ENCODE peak calls at places on chromosomes 7 and 10, in six cellular contexts. L, G, B, J, Q and R are unnamed samples.

GRCh38 chr10:133308431-133309110 is at the start of the genes TUBGCP2 and ZNF511:
- DNase-seq in B (peak; percentile 86), J (peak; percentile 88), G (no peak), Q (peak; percentile 82), L (peak; percentile 88), R (peak; percentile 95)

GRCh38 chr10:28179490-28180099 is 123.3 kb downstream of the MPP7 start:
- DNase-seq in B (peak; percentile 71), Q (peak; percentile 57), J (no peak), G (no peak), L (no peak), R (no peak)

GRCh38 chr10:3054183-3054815 is 13.0 kb upstream of the PFKP start:
- DNase-seq in Q (no peak), L (no peak), B (no peak), J (no peak), G (no peak), R (no peak)

GRCh38 chr7:115191506-115191905 is 269.6 kb downstream of the MDFIC start:
- DNase-seq in J (no peak), L (no peak), G (no peak), B (no peak), Q (no peak), R (no peak)

GRCh38 chr10:74238031-74238431 is 87.0 kb downstream of the ADK start:
- DNase-seq in Q (peak; percentile 91), L (peak; percentile 34), B (peak; percentile 82), G (no peak), J (no peak), R (peak; percentile 62)

GRCh38 chr10:84214612-84215235 is 10.6 kb downstream of the LRIT2 start:
- DNase-seq in B (no peak), L (no peak), G (no peak), J (peak; percentile 20), Q (no peak), R (no peak)

GRCh38 chr7:149809215-149809614 is 29.0 kb upstream of the ZNF862 start:
- DNase-seq in Q (no peak), B (no peak), J (no peak), L (peak; percentile 49), G (no peak), R (no peak)

GRCh38 chr10:22230331-22230833 is 12.6 kb upstream of the EBLN1 start:
- DNase-seq in B (peak; percentile 75), L (no peak), Q (peak; percentile 67), J (peak; percentile 31), G (no peak), R (no peak)

GRCh38 chr7:50696810-50697582 is 85.7 kb downstream of the GRB10 start:
- DNase-seq in L (no peak), Q (no peak), B (peak; percentile 29), G (no peak), J (no peak), R (no peak)

GRCh38 chr7:140144821-140145220 is 32.0 kb downstream of the KDM7A start:
- DNase-seq in G (no peak), J (no peak), L (no peak), B (no peak), Q (no peak), R (no peak)

GRCh38 chr10:3420527-3421469 is 248.2 kb upstream of the PITRM1 start:
- DNase-seq in B (no peak), L (no peak), Q (no peak), G (no peak), J (no peak), R (no peak)

GRCh38 chr10:110209926-110210662 is 2.7 kb downstream of the MXI1 start:
- DNase-seq in L (peak; percentile 64), Q (peak; percentile 29), B (peak; percentile 46), G (no peak), J (no peak), R (peak; percentile 75)

GRCh38 chr7:140638311-140638791 is 2.3 kb downstream of the DENND2A start:
- DNase-seq in Q (peak; percentile 54), J (no peak), G (no peak), B (no peak), L (no peak), R (no peak)

GRCh38 chr7:30140456-30140855 is 5.7 kb downstream of the MTURN start:
- DNase-seq in G (no peak), Q (no peak), B (no peak), J (no peak), L (no peak), R (no peak)

GRCh38 chr10:31321396-31321941 is 2.5 kb downstream of the ZEB1 start:
- DNase-seq in L (no peak), Q (peak; percentile 24), J (peak; percentile 26), B (peak; percentile 89), G (no peak), R (no peak)

GRCh38 chr10:86254526-86255174 is 111.9 kb downstream of the GRID1 start:
- DNase-seq in B (no peak), G (no peak), J (no peak), L (no peak), Q (no peak), R (peak; percentile 40)

GRCh38 chr10:43195557-43195956 is 57.3 kb downstream of the CSGALNACT2 start:
- DNase-seq in G (no peak), Q (no peak), J (peak; percentile 8), L (no peak), B (no peak), R (no peak)

GRCh38 chr7:47308808-47309207 is 273.1 kb downstream of the TNS3 start:
- DNase-seq in B (no peak), Q (no peak), G (no peak), J (no peak), L (no peak), R (no peak)

GRCh38 chr7:123075838-123076462 is 80.5 kb upstream of the TAS2R16 start:
- DNase-seq in B (no peak), J (no peak), L (no peak), Q (no peak), G (no peak), R (no peak)

GRCh38 chr10:119370046-119370770 is 162.8 kb downstream of the GRK5 start:
- DNase-seq in G (no peak), J (no peak), Q (peak; percentile 69), L (no peak), B (peak; percentile 92), R (peak; percentile 52)

GRCh38 chr7:121557034-121557892 is 161.2 kb upstream of the FAM3C start:
- DNase-seq in B (no peak), J (no peak), L (no peak), Q (peak; percentile 27), G (no peak), R (no peak)

GRCh38 chr7:121561717-121562116 is 165.6 kb upstream of the FAM3C start:
- DNase-seq in B (no peak), Q (no peak), J (no peak), G (no peak), L (no peak), R (no peak)

GRCh38 chr7:121562274-121562673 is 166.2 kb upstream of the FAM3C start:
- DNase-seq in Q (peak; percentile 61), G (no peak), J (no peak), B (no peak), L (no peak), R (no peak)

GRCh38 chr7:121558288-121558687 is 162.2 kb upstream of the FAM3C start:
- DNase-seq in Q (no peak), G (no peak), J (no peak), B (no peak), L (no peak), R (no peak)

DNA sequence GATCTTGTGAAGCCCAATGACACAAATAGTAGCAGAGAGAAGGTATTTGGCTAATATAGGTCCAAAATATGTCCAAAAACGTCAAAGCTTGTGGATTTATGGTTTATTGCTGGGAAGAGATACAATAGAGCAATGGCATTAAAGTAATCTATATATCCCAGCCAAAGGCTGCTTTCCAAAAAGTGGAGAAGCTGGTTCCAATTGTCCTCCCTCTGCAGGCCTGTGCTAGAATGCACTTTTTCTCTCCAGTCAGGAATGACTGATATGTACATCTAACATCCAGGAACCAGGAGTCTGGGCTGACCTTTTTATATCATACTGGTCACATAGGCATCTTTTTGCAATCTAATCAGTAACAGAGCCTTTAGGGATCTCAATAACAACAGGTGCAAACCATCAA is 167.1 kb upstream of the FAM3C start:
- DNase-seq in L (no peak), J (no peak), Q (no peak), B (no peak), G (no peak), R (no peak)
- TF ChIP-seq CTCF in L (peak; percentile 17), J (no peak), Q (peak; percentile 27), B (no peak), G (peak; percentile 56), R (no peak)

GRCh38 chr10:114682532-114682931 is 24.5 kb upstream of the ABLIM1 start:
- DNase-seq in B (peak; percentile 56), Q (peak; percentile 60), L (no peak), J (no peak), G (no peak), R (no peak)
- H3K27me3 ChIP-seq in B (no peaks in the 10 kb centered on the region), Q (no peaks in the 10 kb centered on the region), L (no peaks in the 10 kb centered on the region), J (no peaks in the 10 kb centered on the region), G (no peaks in the 10 kb centered on the region), R (no peaks in the 10 kb centered on the region)

DNA sequence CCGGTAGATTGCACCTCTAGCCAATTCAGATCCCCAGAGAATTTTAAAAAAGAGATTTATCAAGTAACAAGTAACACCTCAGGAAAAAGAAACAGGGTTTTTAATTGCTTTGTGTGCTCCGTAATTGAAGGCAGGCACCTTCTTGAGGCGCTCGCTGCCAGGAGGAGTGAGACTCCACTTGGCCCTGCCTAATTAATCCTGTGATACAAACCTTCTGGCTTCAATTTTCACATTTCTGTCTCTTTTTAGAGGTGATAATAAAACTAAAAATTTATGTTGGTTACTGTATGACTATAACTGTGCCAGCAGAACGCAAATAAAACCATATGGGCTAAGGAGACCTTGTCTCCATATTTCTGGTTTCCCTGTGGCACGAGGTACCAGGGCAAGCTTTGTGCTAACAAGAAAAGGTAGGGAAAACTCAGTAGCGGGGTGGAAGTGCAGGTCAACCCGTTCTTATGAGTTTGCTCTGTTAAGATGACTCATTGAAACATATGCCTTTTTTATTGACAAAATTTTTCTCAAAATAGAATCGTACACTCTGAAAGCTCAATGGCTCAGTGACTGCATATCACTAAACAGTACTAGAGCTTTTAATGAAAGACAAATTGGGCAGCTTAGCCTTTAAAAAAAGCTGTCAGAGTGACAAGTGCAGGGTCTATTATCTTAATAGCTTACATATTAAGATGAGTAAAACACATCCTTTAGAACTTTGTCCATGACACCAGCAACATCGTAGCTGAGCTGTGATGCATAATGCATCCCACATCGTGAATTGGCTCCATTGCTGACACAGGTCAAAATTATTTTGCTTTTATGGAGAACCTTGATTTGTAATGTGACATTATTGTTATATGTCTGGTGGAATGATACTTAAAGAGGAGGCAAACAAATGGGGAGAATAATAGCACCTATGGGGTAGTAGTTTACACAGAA is 264.6 kb downstream of the ETV1 start:
- DNase-seq in J (no peak), Q (no peak), L (no peak), G (no peak), B (no peak), R (no peak)
- H3K9me3 ChIP-seq in J (no peaks in the 10 kb centered on the region), Q (no peaks in the 10 kb centered on the region), L (no peaks in the 10 kb centered on the region), G (no peaks in the 10 kb centered on the region), B (no peaks in the 10 kb centered on the region), R (no peaks in the 10 kb centered on the region)

GRCh38 chr7:154746551-154746950 is 256.4 kb downstream of the PAXIP1 start:
- DNase-seq in J (no peak), B (no peak), L (no peak), Q (no peak), G (no peak), R (no peak)

GRCh38 chr7:154743211-154743610 is 259.7 kb downstream of the PAXIP1 start:
- DNase-seq in G (no peak), J (no peak), Q (no peak), B (no peak), L (no peak), R (no peak)

GRCh38 chr7:154744861-154745258 is 258.1 kb downstream of the PAXIP1 start:
- DNase-seq in J (no peak), Q (no peak), G (no peak), B (no peak), L (no peak), R (no peak)

GRCh38 chr7:154741131-154741530 is 261.8 kb downstream of the PAXIP1 start:
- DNase-seq in G (no peak), J (no peak), L (no peak), B (no peak), Q (no peak), R (no peak)

GRCh38 chr7:154744226-154744860 is 258.6 kb downstream of the PAXIP1 start:
- DNase-seq in G (no peak), Q (no peak), B (no peak), J (no peak), L (peak; percentile 66), R (peak; percentile 73)
- TF ChIP-seq CTCF in G (peak; percentile 39), Q (peak; percentile 28), B (peak; percentile 26), J (peak; percentile 26), L (peak; percentile 74), R (peak; percentile 67)